ENCODE peak calls at places on chromosome 14, in seven cellular contexts. W is naive thymus-derived CD8-positive, alpha-beta T cell; H is CD8-positive, alpha-beta memory T cell; S is activated CD4-positive, CD25-positive, alpha-beta regulatory T cell; J is activated naive CD4-positive, alpha-beta T cell treated with anti-CD3 and anti-CD28 coated beads, Interleukin-2, amount 50 U/mL, for 16 hours; B is A172; D is NCI-H2107. U is an unnamed sample.
A peak's percentile ranks its signal among the peaks of the same experiment; 100 is the strongest.

GRCh38 chr14:20683125-20683895 is 1.1 kb upstream of the RNASE4 start:
- DNase-seq in D (peak; percentile 18), J (peak; percentile 79), S (peak; percentile 46), B (peak; percentile 88), W (peak; percentile 81), H (peak; percentile 48), U (peak; percentile 96)

GRCh38 chr14:102492523-102492910 is 17.1 kb downstream of the ANKRD9 start:
- DNase-seq in S (no peak), J (no peak), H (no peak), B (no peak), D (no peak), W (no peak), U (no peak)

GRCh38 chr14:61438860-61439765 is 117.7 kb downstream of the PRKCH start:
- DNase-seq in B (peak; percentile 63), H (peak; percentile 25), S (no peak), D (no peak), J (peak; percentile 28), W (peak; percentile 45), U (peak; percentile 73)

GRCh38 chr14:97813556-97813955 is 1016.4 kb downstream of the VRK1 start:
- DNase-seq in H (no peak), B (no peak), S (no peak), D (no peak), W (no peak), J (no peak), U (no peak)

GRCh38 chr14:34853041-34853440 is 22.1 kb downstream of the BAZ1A start:
- DNase-seq in S (no peak), B (no peak), J (no peak), D (no peak), W (no peak), H (no peak), U (no peak)

GRCh38 chr14:59360923-59361794 is 104.0 kb downstream of the GPR135 start:
- DNase-seq in W (no peak), D (peak; percentile 98), J (no peak), B (peak; percentile 83), S (no peak), H (no peak), U (peak; percentile 89)

GRCh38 chr14:47596860-47597259 is 78.5 kb downstream of the MDGA2 start:
- DNase-seq in H (no peak), D (no peak), W (no peak), S (no peak), J (no peak), B (no peak), U (no peak)

GRCh38 chr14:72420749-72421452 is 473.0 kb downstream of the DPF3 start:
- DNase-seq in J (peak; percentile 60), S (no peak), B (peak; percentile 46), W (peak; percentile 32), D (peak; percentile 56), H (peak; percentile 56), U (peak; percentile 72)

GRCh38 chr14:53744846-53745245 is 211.8 kb downstream of the BMP4 start:
- DNase-seq in W (no peak), B (no peak), D (no peak), S (no peak), H (no peak), J (no peak), U (no peak)

U was measured in Daoy.